ENCODE peak calls at places on chromosomes 13 and 19, in four cellular contexts. I is CD4-positive, alpha-beta T cell; R is dorsolateral prefrontal cortex; W is mesothelial cell of epicardium. E is an unnamed sample.

GRCh38 chr19:40807147-40808020 is 8.4 kb downstream of the EGLN2 start:
- DNase-seq in R (no peak), I (no peak), W (no peak), E (no peak)

GRCh38 chr19:54188224-54188871 is 1.0 kb downstream of the MBOAT7 start:
- DNase-seq in W (no peak), I (no peak), R (no peak), E (no peak)

GRCh38 chr19:18193388-18194207 is 580 bp downstream of the MPV17L2 start:
- DNase-seq in I (no peak), R (no peak), W (no peak), E (no peak)

GRCh38 chr19:11208526-11209471 is 11.5 kb upstream of the KANK2 start:
- DNase-seq in I (no peak), W (no peak), R (no peak), E (no peak)

GRCh38 chr13:34816543-34816942 is 125.5 kb upstream of the NBEA start:
- DNase-seq in W (no peak), I (no peak), R (no peak), E (no peak)

GRCh38 chr19:4811328-4812131 is 20.0 kb downstream of the TICAM1 start:
- DNase-seq in W (peak; percentile 86), R (peak; percentile 82), I (peak; percentile 88), E (no peak)

GRCh38 chr19:34359140-34359953 is 5.6 kb upstream of the GPI start:
- DNase-seq in W (peak; percentile 96), I (peak; percentile 90), R (peak; percentile 94), E (peak; percentile 99)

GRCh38 chr19:15379996-15380647 is 535 bp upstream of the AKAP8 start:
- DNase-seq in I (no peak), R (no peak), W (no peak), E (peak; percentile 93)

GRCh38 chr13:110944121-110944967 is 29.5 kb upstream of the ANKRD10 start:
- DNase-seq in W (no peak), I (no peak), R (no peak), E (no peak)

GRCh38 chr13:76164290-76164689 is 528.2 kb downstream of the LMO7 start:
- DNase-seq in I (no peak), W (no peak), R (no peak), E (no peak)

GRCh38 chr19:50329146-50329925 is at the start of gene KCNC3:
- DNase-seq in I (peak; percentile 80), W (peak; percentile 99), R (peak; percentile 100), E (peak; percentile 98)

GRCh38 chr19:8017808-8018207 is 12.4 kb upstream of the ELAVL1 start:
- DNase-seq in R (no peak), I (no peak), W (no peak), E (no peak)

GRCh38 chr19:10514211-10515145 is 2.8 kb downstream of the S1PR5 start:
- DNase-seq in W (no peak), R (no peak), I (peak; percentile 16), E (no peak)

GRCh38 chr13:112114391-112114790 is 47.4 kb downstream of the SOX1 start:
- DNase-seq in I (no peak), W (no peak), R (no peak), E (no peak)

GRCh38 chr13:30968734-30969335 is 36.4 kb downstream of the TEX26 start:
- DNase-seq in R (no peak), I (no peak), W (no peak), E (no peak)

GRCh38 chr13:27306364-27306763 is 35.7 kb downstream of the RASL11A start:
- DNase-seq in R (no peak), W (no peak), I (no peak), E (no peak)

GRCh38 chr13:98466634-98467236 is 110.2 kb downstream of the STK24 start:
- DNase-seq in I (no peak), R (peak; percentile 43), W (peak; percentile 66), E (no peak)

GRCh38 chr13:68304287-68304893 is 1074.3 kb upstream of the PCDH9 start:
- DNase-seq in W (no peak), I (no peak), R (no peak), E (no peak)

GRCh38 chr19:45824041-45824471 is 8.9 kb upstream of the RSPH6A start:
- DNase-seq in I (no peak), R (peak; percentile 58), W (no peak), E (no peak)

GRCh38 chr19:10256551-10256950 is 4.5 kb downstream of the MRPL4 start:
- DNase-seq in R (no peak), W (no peak), I (no peak), E (no peak)

GRCh38 chr19:1104452-1105216 is 840 bp downstream of the GPX4 start:
- DNase-seq in W (peak; percentile 78), R (peak; percentile 68), I (no peak), E (no peak)
- TF ChIP-seq CTCF in W (no peak), R (no peak), I (no peak), E (no peak)

GRCh38 chr13:32164622-32165268 is 133.2 kb downstream of the FRY start:
- DNase-seq in I (no peak), W (no peak), R (no peak), E (no peak)
- TF ChIP-seq CTCF in I (peak; percentile 53), W (peak; percentile 36), R (peak; percentile 57), E (peak; percentile 82)

GRCh38 chr19:51664997-51665396 is 18.4 kb upstream of the SIGLEC14 start:
- DNase-seq in I (no peak), W (no peak), R (no peak), E (no peak)
- TF ChIP-seq CTCF in I (no peak), W (no peak), R (no peak), E (peak; percentile 28)

DNA sequence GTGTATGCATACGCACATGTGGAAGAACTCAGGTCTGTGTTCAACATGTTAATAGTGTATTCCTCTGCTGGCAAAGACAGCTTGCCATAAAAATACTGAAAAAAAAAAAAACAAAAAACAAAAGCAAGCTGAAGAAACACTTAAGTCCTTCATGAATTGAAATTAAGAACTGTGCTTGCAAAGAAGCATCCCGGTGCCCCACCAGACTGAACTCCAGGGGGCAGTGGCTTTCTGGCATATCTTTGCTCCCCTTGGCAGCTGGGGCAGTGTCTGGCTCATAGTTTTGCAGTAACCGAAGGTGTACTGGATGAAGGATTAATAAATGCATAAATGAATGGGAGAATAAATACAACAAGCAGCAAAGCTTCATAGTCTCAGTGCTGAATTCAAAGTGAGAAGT is 187.6 kb downstream of the LHFPL6 start:
- DNase-seq in W (no peak), I (no peak), R (peak; percentile 56), E (no peak)
- TF ChIP-seq CTCF in W (no peak), I (no peak), R (peak; percentile 59), E (peak; percentile 69)

GRCh38 chr19:38932425-38933179 is 1.9 kb downstream of the MRPS12 start:
- DNase-seq in R (no peak), I (no peak), W (no peak), E (peak; percentile 93)
- TF ChIP-seq CTCF in R (peak; percentile 11), I (peak; percentile 41), W (no peak), E (peak; percentile 69)